ENCODE peak calls at places on chromosomes 5 and 9, in ten cellular contexts. V is lung; Y is HCT116; I is endodermal cell; Q is upper lobe of right lung; L is CD8-positive, alpha-beta T cell; B is heart right ventricle; X is pancreas; W is kidney; F is A549. S is an unnamed sample.

GRCh38 chr5:99248066-99248465 is 319.3 kb upstream of the CHD1 start:
- DNase-seq in V (no peak), Y (no peak), I (no peak), Q (no peak), L (no peak), B (no peak), X (no peak), W (no peak), F (no peak), S (peak; percentile 1)

GRCh38 chr9:10008101-10008799 is 604.6 kb downstream of the PTPRD start:
- DNase-seq in V (no peak), Y (no peak), I (peak; percentile 78), Q (no peak), L (no peak), B (no peak), X (no peak), W (no peak), F (no peak), S (peak; percentile 37)

GRCh38 chr9:95626341-95626740 is 109.6 kb upstream of the PTCH1 start:
- DNase-seq in V (no peak), Y (no peak), I (no peak), Q (no peak), L (no peak), B (no peak), X (no peak), W (no peak), F (no peak), S (no peak)

GRCh38 chr5:34053133-34053532 is 10.1 kb upstream of the C1QTNF3 start:
- DNase-seq in V (no peak), Y (no peak), I (no peak), Q (no peak), L (no peak), B (no peak), X (no peak), W (no peak), F (no peak), S (peak; percentile 3)

GRCh38 chr5:139806111-139806510 is 10.5 kb downstream of the PSD2 start:
- DNase-seq in V (no peak), Y (no peak), I (no peak), Q (no peak), L (no peak), B (no peak), X (no peak), W (peak; percentile 24), F (no peak), S (no peak)

GRCh38 chr5:169374111-169374510 is 73.2 kb upstream of the SLIT3 start:
- DNase-seq in V (no peak), Y (no peak), I (peak; percentile 65), Q (no peak), L (no peak), B (no peak), X (no peak), W (peak; percentile 57), F (no peak), S (no peak)

GRCh38 chr5:14144586-14145355 is 1.6 kb downstream of the TRIO start:
- DNase-seq in V (peak; percentile 54), Y (peak; percentile 52), I (peak; percentile 83), Q (peak; percentile 87), L (peak; percentile 7), B (peak; percentile 56), X (peak; percentile 55), W (peak; percentile 89), F (peak; percentile 81), S (peak; percentile 57)

GRCh38 chr5:68134033-68134668 is 81.4 kb upstream of the PIK3R1 start:
- DNase-seq in V (no peak), Y (no peak), I (peak; percentile 61), Q (no peak), L (no peak), B (no peak), X (no peak), W (no peak), F (no peak), S (no peak)

GRCh38 chr5:144135113-144135762 is 35.2 kb downstream of the YIPF5 start:
- DNase-seq in V (no peak), Y (no peak), I (no peak), Q (no peak), L (no peak), B (no peak), X (no peak), W (no peak), F (no peak), S (no peak)

GRCh38 chr5:119301947-119302346 is 53.9 kb upstream of the TNFAIP8 start:
- DNase-seq in V (no peak), Y (no peak), I (no peak), Q (no peak), L (no peak), B (no peak), X (no peak), W (no peak), F (peak; percentile 24), S (no peak)

GRCh38 chr5:119302449-119302848 is 53.4 kb upstream of the TNFAIP8 start:
- DNase-seq in V (no peak), Y (no peak), I (no peak), Q (no peak), L (no peak), B (no peak), X (no peak), W (no peak), F (no peak), S (no peak)

GRCh38 chr5:119302916-119303897 is 52.6 kb upstream of the TNFAIP8 start:
- DNase-seq in V (no peak), Y (no peak), I (no peak), Q (no peak), L (no peak), B (peak; percentile 23), X (peak; percentile 35), W (no peak), F (peak; percentile 93), S (no peak)

GRCh38 chr5:119300311-119300670 is 55.5 kb upstream of the TNFAIP8 start:
- DNase-seq in V (no peak), Y (no peak), I (no peak), Q (no peak), L (no peak), B (no peak), X (no peak), W (no peak), F (no peak), S (no peak)

GRCh38 chr5:119301210-119301609 is 54.6 kb upstream of the TNFAIP8 start:
- DNase-seq in V (no peak), Y (no peak), I (no peak), Q (no peak), L (no peak), B (no peak), X (no peak), W (no peak), F (no peak), S (no peak)
- H3K9me3 ChIP-seq in V (no peaks in the 10 kb centered on the region), Y (no peaks in the 10 kb centered on the region), I (peaks cover 17% of the 10 kb centered on the region), Q (no peaks in the 10 kb centered on the region), L (no peaks in the 10 kb centered on the region), B (no peaks in the 10 kb centered on the region), X (no peaks in the 10 kb centered on the region), W (no peaks in the 10 kb centered on the region), F (no peaks in the 10 kb centered on the region), S (no peaks in the 10 kb centered on the region)

DNA sequence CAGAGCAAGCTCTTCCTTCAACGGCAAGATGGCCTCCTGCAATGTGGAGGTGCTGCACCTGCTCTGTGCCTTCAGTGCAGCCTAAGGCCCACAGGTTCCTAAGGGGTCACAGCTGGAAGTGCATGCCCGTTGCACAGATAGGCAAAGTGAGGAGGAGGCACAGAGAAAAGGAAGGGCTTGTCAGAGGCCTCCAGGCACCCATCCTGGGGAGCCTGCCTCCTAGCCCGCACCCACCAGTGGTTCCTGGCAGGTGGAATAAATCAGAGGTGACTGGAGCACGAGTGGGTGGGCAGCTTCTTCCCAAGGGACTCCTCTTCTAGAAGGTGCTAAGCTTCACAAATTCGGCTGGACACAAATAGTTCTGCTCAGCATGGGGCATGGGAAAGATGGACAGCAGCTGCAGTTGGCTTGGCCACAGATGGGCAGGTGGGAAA is 52.8 kb upstream of the STXBP1 start:
- DNase-seq in V (no peak), Y (no peak), I (no peak), Q (no peak), L (no peak), B (no peak), X (no peak), W (no peak), F (no peak), S (no peak)
- H3K27ac ChIP-seq in V (peak overlapping the region; percentile 96), Y (peak overlapping the region; percentile 79), I (no peak overlapping the region), Q (peak overlapping the region; percentile 86), L (no peak overlapping the region), B (peak overlapping the region; percentile 79), X (peak overlapping the region; percentile 65), W (no peak overlapping the region), F (peak overlapping the region; percentile 93), S (no peak overlapping the region)

DNA sequence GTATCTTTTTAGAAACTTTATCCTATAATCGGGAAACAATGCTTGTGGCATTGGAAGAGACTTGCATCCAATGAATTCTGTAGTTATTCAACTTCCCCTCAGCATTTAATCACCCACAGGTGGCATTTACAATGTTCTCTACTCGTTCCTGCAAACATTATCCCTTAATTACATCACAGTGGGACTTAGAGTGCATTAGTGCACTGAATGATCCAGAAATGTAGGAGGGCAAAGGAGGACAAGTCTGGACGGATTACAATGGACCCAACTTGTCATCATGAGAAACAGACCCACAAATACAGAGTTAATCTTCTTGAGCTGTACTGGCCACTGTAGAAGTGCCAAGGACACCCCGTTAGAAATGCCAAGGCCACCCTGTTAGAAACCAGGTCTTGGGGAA is 129.1 kb downstream of the DOCK8 start:
- DNase-seq in V (no peak), Y (no peak), I (no peak), Q (no peak), L (no peak), B (no peak), X (no peak), W (no peak), F (no peak), S (no peak)
- H3K4me3 ChIP-seq in V (no peak overlapping the region), Y (no peak overlapping the region), I (no peak overlapping the region), Q (no peak overlapping the region), L (no peak overlapping the region), B (no peak overlapping the region), X (no peak overlapping the region), W (no peak overlapping the region), F (no peak overlapping the region), S (no peak overlapping the region)

GRCh38 chr5:39863926-39864572 is 439.3 kb upstream of the DAB2 start:
- DNase-seq in V (no peak), Y (no peak), I (no peak), Q (no peak), L (no peak), B (no peak), X (peak; percentile 44), W (no peak), F (no peak), S (no peak)

GRCh38 chr5:39870137-39870536 is 445.4 kb upstream of the DAB2 start:
- DNase-seq in V (no peak), Y (no peak), I (no peak), Q (no peak), L (no peak), B (no peak), X (no peak), W (no peak), F (no peak), S (no peak)

GRCh38 chr5:39867923-39868322 is 443.1 kb upstream of the DAB2 start:
- DNase-seq in V (no peak), Y (no peak), I (no peak), Q (no peak), L (no peak), B (no peak), X (no peak), W (no peak), F (no peak), S (no peak)

DNA sequence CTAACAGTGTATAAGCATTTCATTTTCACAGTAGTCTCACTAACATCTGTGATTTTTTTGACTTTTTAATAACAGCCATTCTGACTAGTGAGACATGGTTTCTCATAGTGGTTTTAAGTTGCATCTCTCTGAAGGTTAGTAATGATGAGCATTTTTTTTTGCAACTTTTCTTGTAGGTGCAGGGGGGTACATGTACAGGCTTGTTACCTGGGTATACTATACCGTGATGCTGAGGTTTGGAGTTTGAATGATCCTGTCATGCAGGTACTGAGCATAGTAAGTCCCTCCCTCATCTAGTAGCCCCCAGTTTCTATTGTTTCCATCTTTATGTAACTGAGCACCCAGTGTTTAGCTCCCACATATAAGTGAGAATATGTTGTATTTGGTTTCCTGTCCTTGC is 444.6 kb upstream of the DAB2 start:
- DNase-seq in V (no peak), Y (no peak), I (no peak), Q (no peak), L (no peak), B (no peak), X (no peak), W (no peak), F (no peak), S (no peak)
- H3K9me3 ChIP-seq in V (no peaks in the 10 kb centered on the region), Y (peaks cover 4% of the 10 kb centered on the region), I (peaks cover 17% of the 10 kb centered on the region), Q (no peaks in the 10 kb centered on the region), L (no peaks in the 10 kb centered on the region), B (peaks cover 13% of the 10 kb centered on the region), X (no peaks in the 10 kb centered on the region), W (no peaks in the 10 kb centered on the region), F (no peaks in the 10 kb centered on the region), S (no peaks in the 10 kb centered on the region)

S was measured in A673.